ENCODE peak calls at places on chromosome 4, in seven cellular contexts. M is prostate gland, P is stomach, D is transverse colon, K is HCT116, C is HepG2, U is spleen. N is an unnamed sample.

GRCh38 chr4:168679397-168680176 is 182.7 kb downstream of the PALLD start:
- DNase-seq in C (peak), K (no peak), M (peak), P (no peak), D (no peak), U (no peak), N (peak)

GRCh38 chr4:173413043-173413442 is 14.1 kb upstream of the SCRG1 start:
- DNase-seq in K (no peak), C (no peak), P (no peak), M (no peak), D (peak), U (no peak), N (no peak)

GRCh38 chr4:7199771-7200441 is 7.6 kb downstream of the SORCS2 start:
- DNase-seq in M (no peak), D (no peak), K (no peak), C (no peak), P (no peak), U (no peak), N (no peak)

GRCh38 chr4:94358101-94358500 is 15.5 kb upstream of the HPGDS start:
- DNase-seq in M (no peak), P (no peak), K (no peak), U (no peak), D (no peak), C (no peak), N (no peak)

GRCh38 chr4:100386270-100386669 is 131.6 kb downstream of the EMCN start:
- DNase-seq in C (no peak), P (no peak), U (no peak), M (no peak), K (no peak), D (no peak), N (no peak)

GRCh38 chr4:2290488-2290887 is 28.6 kb upstream of the MXD4 start:
- DNase-seq in K (no peak), D (no peak), U (peak), P (no peak), M (no peak), C (no peak), N (no peak)

GRCh38 chr4:105122334-105122733 is 24.3 kb upstream of the TET2 start:
- DNase-seq in U (no peak), C (no peak), M (no peak), P (no peak), K (no peak), D (no peak), N (no peak)

GRCh38 chr4:17024430-17024829 is 126.0 kb upstream of the LDB2 start:
- DNase-seq in P (no peak), C (no peak), K (no peak), D (no peak), U (no peak), M (no peak), N (no peak)

GRCh38 chr4:168540086-168540864 is 43.4 kb downstream of the PALLD start:
- DNase-seq in U (no peak), C (no peak), M (no peak), D (no peak), K (peak), P (no peak), N (no peak)

GRCh38 chr4:5524451-5524850 is 183.9 kb downstream of the EVC2 start:
- DNase-seq in P (no peak), K (no peak), U (no peak), C (no peak), M (no peak), D (no peak), N (no peak)

GRCh38 chr4:163607292-163607691 is 112.8 kb downstream of the TMA16 start:
- DNase-seq in C (no peak), D (no peak), U (no peak), K (no peak), P (no peak), M (no peak), N (no peak)

GRCh38 chr4:89558147-89558546 is 250.5 kb upstream of the GPRIN3 start:
- DNase-seq in C (no peak), U (no peak), D (no peak), M (no peak), P (no peak), K (peak), N (no peak)

GRCh38 chr4:157832596-157832995 is 340.2 kb downstream of the GASK1B start:
- DNase-seq in M (no peak), K (no peak), U (no peak), D (no peak), P (no peak), C (peak), N (no peak)

GRCh38 chr4:122914938-122915337 is 7.5 kb downstream of the NUDT6 start:
- DNase-seq in C (no peak), D (no peak), P (no peak), K (no peak), U (no peak), M (no peak), N (no peak)

GRCh38 chr4:156173937-156174336 is 220.3 kb upstream of the CTSO start:
- DNase-seq in P (no peak), K (no peak), D (no peak), C (no peak), M (no peak), U (no peak), N (no peak)

GRCh38 chr4:168070903-168071302 is 21.4 kb upstream of the ANXA10 start:
- DNase-seq in D (no peak), M (no peak), U (no peak), K (no peak), P (no peak), C (no peak), N (no peak)

GRCh38 chr4:7928711-7929505 is 10.8 kb downstream of the AFAP1 start:
- DNase-seq in M (peak), K (peak), D (no peak), C (peak), P (no peak), U (no peak), N (no peak)

GRCh38 chr4:77734928-77735327 is 84.2 kb downstream of the CNOT6L start:
- DNase-seq in M (no peak), D (peak), U (no peak), P (no peak), C (peak), K (no peak), N (peak)

GRCh38 chr4:5638316-5638715 is 70.0 kb downstream of the EVC2 start:
- DNase-seq in C (no peak), U (no peak), K (no peak), M (no peak), D (no peak), P (no peak), N (no peak)

GRCh38 chr4:90442619-90443018 is 315.4 kb downstream of the CCSER1 start:
- DNase-seq in K (no peak), M (no peak), P (no peak), D (no peak), C (no peak), U (no peak), N (no peak)

GRCh38 chr4:78749972-78750727 is 26.0 kb upstream of the BMP2K start:
- DNase-seq in M (no peak), P (no peak), U (no peak), C (no peak), D (no peak), K (no peak), N (no peak)

GRCh38 chr4:70874268-70875156 is 27.7 kb upstream of the MOB1B start:
- DNase-seq in D (no peak), M (no peak), K (no peak), C (no peak), P (no peak), U (no peak), N (no peak)

GRCh38 chr4:2299794-2300193 is 37.9 kb upstream of the MXD4 start:
- DNase-seq in M (no peak), P (peak), K (no peak), C (no peak), U (peak), D (no peak), N (no peak)

GRCh38 chr4:125321709-125322362 is 7.1 kb downstream of the FAT4 start:
- DNase-seq in M (no peak), U (no peak), D (no peak), P (no peak), K (no peak), C (no peak), N (no peak)

GRCh38 chr4:147285751-147286150 is 195.1 kb upstream of the EDNRA start:
- DNase-seq in M (peak), D (no peak), C (no peak), K (no peak), U (no peak), P (no peak), N (no peak)

GRCh38 chr4:109921384-109921808 is 8.7 kb downstream of the EGF start:
- DNase-seq in K (no peak), D (no peak), C (no peak), P (no peak), M (no peak), U (no peak), N (no peak)

GRCh38 chr4:82842593-82842992 is 44.0 kb upstream of the SCD5 start:
- DNase-seq in M (no peak), D (no peak), K (no peak), U (no peak), P (no peak), C (peak), N (no peak)

GRCh38 chr4:4614925-4615678 is 73.3 kb upstream of the STX18 start:
- DNase-seq in K (no peak), D (no peak), P (no peak), C (no peak), M (no peak), U (no peak), N (no peak)

GRCh38 chr4:163748474-163748873 is 254.0 kb downstream of the TMA16 start:
- DNase-seq in U (no peak), P (no peak), D (no peak), M (no peak), K (no peak), C (no peak), N (no peak)

GRCh38 chr4:38311495-38311894 is 351.3 kb downstream of the PTTG2 start:
- DNase-seq in M (no peak), D (no peak), U (no peak), P (no peak), C (no peak), K (no peak), N (no peak)

GRCh38 chr4:153530284-153530995 is 64.3 kb downstream of the TMEM131L start:
- DNase-seq in C (no peak), K (no peak), D (no peak), U (no peak), P (no peak), M (no peak), N (no peak)
- H3K4me3 ChIP-seq in C (no peak), K (no peak), D (no peak), U (no peak), P (no peak), M (no peak), N (no peak)

GRCh38 chr4:118278473-118279274 is 74.1 kb downstream of the PRSS12 start:
- DNase-seq in P (peak), U (peak), K (peak), C (peak), M (peak), D (peak), N (peak)
- TF ChIP-seq POLR2AphosphoS5 in P (peak), U (peak), K (peak), C (peak), M (peak), D (peak), N (peak)

GRCh38 chr4:184267206-184267608 is 49.5 kb upstream of the ENPP6 start:
- DNase-seq in M (no peak), K (no peak), U (no peak), D (no peak), P (no peak), C (no peak), N (no peak)
- H3K4me3 ChIP-seq in M (no peak), K (no peak), U (no peak), D (no peak), P (no peak), C (peak), N (no peak)

DNA sequence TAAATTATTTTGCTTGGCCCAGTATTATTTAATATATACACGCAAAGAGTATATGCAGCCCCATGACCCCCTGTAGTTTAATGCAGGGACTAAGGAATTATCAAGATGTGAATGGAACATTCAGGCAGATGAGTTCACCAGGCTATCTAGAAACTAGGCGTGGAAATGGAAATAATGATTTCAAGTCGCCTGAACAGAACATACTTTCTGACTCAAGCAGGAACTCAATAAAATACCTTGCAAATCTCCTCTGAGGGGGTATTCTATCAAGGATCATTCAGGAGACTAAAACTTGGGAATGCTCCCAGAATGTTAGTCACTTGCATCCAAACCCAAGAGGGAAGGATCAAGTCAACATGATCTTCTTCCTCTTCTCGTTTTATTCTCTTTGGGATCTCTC is 59.6 kb upstream of the RASSF6 start:
- DNase-seq in K (no peak), U (no peak), C (no peak), M (no peak), P (no peak), D (no peak), N (no peak)
- TF ChIP-seq POLR2AphosphoS5 in K (no peak), U (no peak), C (no peak), M (no peak), P (no peak), D (no peak), N (no peak)

GRCh38 chr4:108107729-108108382 is 60.9 kb downstream of the LEF1 start:
- DNase-seq in M (no peak), C (no peak), D (no peak), U (no peak), P (no peak), K (no peak), N (no peak)
- H3K4me3 ChIP-seq in M (no peak), C (no peak), D (no peak), U (no peak), P (no peak), K (no peak), N (no peak)

DNA sequence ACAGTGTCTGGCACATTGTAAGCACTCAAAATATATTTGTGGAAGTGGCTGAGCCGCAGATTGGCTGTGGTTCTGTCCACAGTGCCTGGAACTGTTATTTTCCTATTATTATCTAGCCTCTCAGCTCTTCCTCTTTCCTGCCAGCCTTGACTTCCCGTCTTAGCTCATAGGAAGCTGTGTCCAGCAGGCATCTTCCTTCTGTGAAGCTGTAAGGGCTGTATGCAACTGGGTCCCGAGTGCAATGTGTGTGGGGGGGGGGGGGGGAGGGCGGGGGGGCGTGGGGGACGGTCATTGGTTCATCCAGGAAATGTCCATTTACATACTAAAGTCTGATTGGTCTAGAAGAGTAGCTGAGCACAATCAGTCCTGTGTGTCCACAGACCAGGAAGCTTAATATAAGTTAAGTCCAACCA is 210.7 kb downstream of the PDGFRA start:
- DNase-seq in K (no peak), M (no peak), D (peak), P (no peak), C (no peak), U (no peak), N (no peak)
- TF ChIP-seq POLR2AphosphoS5 in K (no peak), M (no peak), D (no peak), P (no peak), C (no peak), U (no peak), N (no peak)

N was measured in Panc1.